ENCODE peak calls at places on chromosome 14, in eight cellular contexts. H, O, N, A, L, Z, G and M are unnamed samples. For H3K27me3 and H3K36me3, the result is how much of the 10 kb centered on the place peaks cover.

GRCh38 chr14:104473649-104474574 is 105.7 kb upstream of the C14orf180 start:
- DNase-seq in H (no peak), O (no peak), N (no peak), A (no peak), L (no peak), Z (no peak), G (no peak), M (no peak)

GRCh38 chr14:52110441-52111086 is 41.7 kb upstream of the NID2 start:
- DNase-seq in H (no peak), O (no peak), N (peak), A (no peak), L (no peak), Z (no peak), G (no peak), M (no peak)

GRCh38 chr14:81144811-81145598 is 75.8 kb downstream of the GTF2A1 start:
- DNase-seq in H (no peak), O (no peak), N (no peak), A (no peak), L (no peak), Z (no peak), G (no peak), M (no peak)

GRCh38 chr14:80628547-80628946 is 313.0 kb downstream of the CEP128 start:
- DNase-seq in H (no peak), O (no peak), N (no peak), A (no peak), L (no peak), Z (no peak), G (no peak), M (no peak)

GRCh38 chr14:100304825-100305445 is 1.3 kb downstream of the SLC25A29 start:
- DNase-seq in H (no peak), O (no peak), N (no peak), A (peak), L (peak), Z (peak), G (no peak), M (peak)

GRCh38 chr14:93729993-93730392 is 58.3 kb downstream of the PRIMA1 start:
- DNase-seq in H (no peak), O (no peak), N (no peak), A (no peak), L (no peak), Z (no peak), G (peak), M (no peak)

GRCh38 chr14:55710506-55711041 is 130.6 kb downstream of the KTN1 start:
- DNase-seq in H (no peak), O (no peak), N (no peak), A (no peak), L (no peak), Z (no peak), G (no peak), M (no peak)

GRCh38 chr14:74922752-74923401 is at the start of gene RPS6KL1:
- DNase-seq in H (peak), O (peak), N (peak), A (peak), L (peak), Z (peak), G (peak), M (peak)

GRCh38 chr14:55777867-55778266 is 197.9 kb downstream of the KTN1 start:
- DNase-seq in H (no peak), O (no peak), N (no peak), A (no peak), L (no peak), Z (no peak), G (no peak), M (no peak)

GRCh38 chr14:97977711-97978261 is 1180.6 kb downstream of the VRK1 start:
- DNase-seq in H (peak), O (peak), N (no peak), A (peak), L (peak), Z (peak), G (peak), M (no peak)

GRCh38 chr14:33062881-33063280 is 124.2 kb downstream of the NPAS3 start:
- DNase-seq in H (no peak), O (no peak), N (peak), A (no peak), L (no peak), Z (no peak), G (no peak), M (no peak)

GRCh38 chr14:69868363-69868963 is 10.8 kb upstream of the SMOC1 start:
- DNase-seq in H (no peak), O (no peak), N (no peak), A (no peak), L (no peak), Z (no peak), G (no peak), M (no peak)

GRCh38 chr14:88559852-88560251 is 3.0 kb upstream of the ZC3H14 start:
- DNase-seq in H (no peak), O (no peak), N (peak), A (peak), L (no peak), Z (no peak), G (no peak), M (no peak)

GRCh38 chr14:93059917-93060545 is 55.7 kb downstream of the ITPK1 start:
- DNase-seq in H (peak), O (no peak), N (no peak), A (peak), L (peak), Z (no peak), G (no peak), M (no peak)

DNA sequence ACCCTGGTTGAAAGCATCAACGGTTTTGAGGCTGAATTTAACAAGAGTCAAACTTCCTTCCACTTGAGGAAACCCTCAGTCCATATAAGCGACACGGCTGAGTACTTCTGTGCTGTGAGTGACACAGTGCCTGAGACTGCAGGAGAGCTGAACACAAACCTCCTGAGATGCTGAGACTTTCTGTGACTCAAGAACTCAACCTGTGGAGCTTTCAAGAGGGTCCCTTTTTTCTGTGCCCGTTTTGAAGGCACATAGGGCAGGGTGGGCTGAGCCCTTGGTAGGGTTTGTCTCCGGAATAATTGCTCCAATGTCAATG is 305.3 kb upstream of the OR4E1 start:
- DNase-seq in H (no peak), O (no peak), N (no peak), A (no peak), L (no peak), Z (no peak), G (no peak), M (no peak)
- H3K4me3 ChIP-seq in H (no peak), O (no peak), N (no peak), A (no peak), L (no peak), Z (no peak), G (no peak), M (no peak)

GRCh38 chr14:64438181-64438839 is 27.0 kb upstream of the AKAP5 start:
- DNase-seq in H (no peak), O (no peak), N (peak), A (no peak), L (no peak), Z (no peak), G (no peak), M (no peak)
- H3K27me3 ChIP-seq in H (under half), O (under half), N (under half), A (under half), L (under half), Z (under half), G (under half), M (under half)

GRCh38 chr14:22907429-22907828 is 11.5 kb downstream of the RBM23 start:
- DNase-seq in H (no peak), O (no peak), N (no peak), A (no peak), L (no peak), Z (no peak), G (no peak), M (no peak)
- H3K36me3 ChIP-seq in H (half or more), O (half or more), N (half or more), A (under half), L (half or more), Z (under half), G (half or more), M (half or more)

DNA sequence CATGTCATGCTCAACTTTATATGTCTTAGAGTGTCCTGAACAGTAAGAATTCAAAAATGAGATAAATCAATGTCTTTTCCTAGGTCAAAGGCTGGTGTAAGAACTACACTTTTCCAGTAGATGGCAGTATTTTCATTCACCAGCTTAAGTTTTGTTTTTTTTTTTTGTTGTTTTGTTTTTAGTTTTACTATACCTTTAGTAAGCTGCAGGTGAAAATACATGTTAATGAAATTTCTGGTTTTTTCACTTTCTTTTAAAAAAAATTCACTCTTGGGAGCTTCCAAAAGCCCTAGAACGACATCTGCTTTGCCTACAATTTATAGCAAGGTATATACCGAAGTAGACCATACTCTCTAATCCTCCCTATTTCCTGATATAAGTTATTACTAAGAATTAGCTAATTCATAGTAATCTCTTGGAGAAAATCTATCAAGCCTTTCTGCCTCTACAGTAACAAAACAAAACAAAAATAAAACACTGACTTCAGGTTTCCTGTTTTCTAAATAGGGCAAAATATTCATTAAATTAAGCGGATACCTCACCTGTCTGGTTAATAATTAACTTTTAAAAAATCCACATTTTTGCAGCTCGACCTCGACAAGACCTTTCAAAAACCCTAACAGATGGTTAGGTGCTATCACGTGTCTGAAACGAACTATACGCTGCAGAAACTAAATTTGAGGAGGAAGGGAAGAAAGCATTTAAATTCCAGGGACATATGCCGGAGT is 2.7 kb upstream of the SAMD4A start:
- DNase-seq in H (no peak), O (no peak), N (no peak), A (peak), L (no peak), Z (no peak), G (no peak), M (no peak)
- H3K4me3 ChIP-seq in H (peak), O (peak), N (no peak), A (peak), L (peak), Z (no peak), G (peak), M (peak)